ENCODE peak calls at places on chromosomes 13 and 19, in ten cellular contexts. T is dorsolateral prefrontal cortex, G is left ventricle myocardium inferior, X is adrenal gland, H is osteoblast, F is IMR-90, E is GM23338, S is thoracic aorta, N is GM12865, Z is heart right ventricle. V is an unnamed sample.

GRCh38 chr13:111213964-111214726 is 99.0 kb downstream of the ARHGEF7 start:
- DNase-seq in T (no peak), G (no peak), X (no peak), H (no peak), F (no peak), E (peak), S (no peak), N (no peak), Z (no peak), V (no peak)

GRCh38 chr19:47614559-47614958 is 5.6 kb downstream of the BICRA start:
- DNase-seq in T (no peak), G (no peak), X (no peak), H (peak), F (no peak), E (no peak), S (no peak), N (no peak), Z (no peak), V (no peak)

GRCh38 chr13:88153353-88153752 is 482.2 kb downstream of the SLITRK5 start:
- DNase-seq in T (no peak), G (no peak), X (no peak), H (no peak), F (no peak), E (no peak), S (no peak), N (no peak), Z (no peak), V (no peak)

GRCh38 chr19:1945899-1946298 is 4.9 kb downstream of the CSNK1G2 start:
- DNase-seq in T (no peak), G (no peak), X (peak), H (peak), F (no peak), E (peak), S (no peak), N (no peak), Z (no peak), V (peak)

GRCh38 chr19:1665565-1666047 is 13.2 kb upstream of the TCF3 start:
- DNase-seq in T (no peak), G (no peak), X (no peak), H (no peak), F (no peak), E (no peak), S (no peak), N (peak), Z (no peak), V (no peak)

GRCh38 chr13:32622827-32623226 is 36.6 kb downstream of the PDS5B start:
- DNase-seq in T (no peak), G (no peak), X (no peak), H (no peak), F (no peak), E (no peak), S (no peak), N (no peak), Z (no peak), V (no peak)

GRCh38 chr19:55369651-55370304 is 485 bp downstream of the IL11 start:
- DNase-seq in T (no peak), G (no peak), X (peak), H (peak), F (peak), E (peak), S (no peak), N (no peak), Z (no peak), V (peak)

GRCh38 chr19:41263042-41263849 is 926 bp upstream of the HNRNPUL1 start:
- DNase-seq in T (peak), G (peak), X (peak), H (peak), F (peak), E (peak), S (peak), N (peak), Z (peak), V (peak)

GRCh38 chr19:55348317-55349034 is 6.0 kb downstream of the COX6B2 start:
- DNase-seq in T (no peak), G (no peak), X (no peak), H (no peak), F (no peak), E (peak), S (no peak), N (no peak), Z (no peak), V (no peak)

GRCh38 chr13:90238433-90238832 is 1109.1 kb upstream of the MIR17HG start:
- DNase-seq in T (no peak), G (no peak), X (no peak), H (no peak), F (no peak), E (peak), S (no peak), N (no peak), Z (no peak), V (peak)

GRCh38 chr13:97945342-97945741 is 8.1 kb upstream of the IPO5 start:
- DNase-seq in T (no peak), G (no peak), X (no peak), H (no peak), F (peak), E (no peak), S (no peak), N (no peak), Z (no peak), V (peak)

GRCh38 chr13:112857914-112858490 is 111.0 kb upstream of the MCF2L start:
- DNase-seq in T (no peak), G (no peak), X (no peak), H (peak), F (no peak), E (no peak), S (no peak), N (no peak), Z (no peak), V (no peak)

GRCh38 chr13:32535140-32535539 is 3.5 kb downstream of the N4BP2L2 start:
- DNase-seq in T (no peak), G (no peak), X (no peak), H (no peak), F (peak), E (no peak), S (no peak), N (no peak), Z (no peak), V (no peak)

DNA sequence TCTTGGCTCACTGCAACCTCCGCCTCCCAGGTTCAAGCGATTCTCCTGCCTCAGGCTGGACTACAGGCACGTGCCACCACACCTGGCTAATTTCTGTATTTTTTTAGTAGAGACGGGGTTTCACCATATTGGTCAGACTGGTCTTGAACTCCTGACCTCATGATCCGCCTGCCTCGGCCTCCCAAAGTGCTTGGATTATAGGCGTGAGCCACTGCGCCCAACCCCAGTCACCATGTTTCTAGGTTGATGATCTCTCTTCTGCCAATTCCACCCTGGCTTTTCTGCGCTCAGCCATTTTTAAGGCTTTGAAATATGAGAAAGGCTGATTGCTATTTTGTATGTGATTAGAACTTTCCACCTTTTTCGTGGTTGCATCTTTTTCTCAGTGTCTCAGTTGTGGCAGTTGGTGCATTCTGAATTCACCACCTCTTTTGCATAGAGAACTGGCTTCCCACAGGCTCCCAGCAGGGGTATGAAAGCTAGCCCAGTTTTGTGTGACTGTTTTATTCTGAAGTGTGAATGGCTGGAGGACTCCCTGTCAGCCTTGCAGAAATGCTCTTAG is 15.5 kb downstream of the CEACAM1 start:
- DNase-seq in T (no peak), G (no peak), X (no peak), H (no peak), F (no peak), E (no peak), S (no peak), N (peak), Z (no peak), V (peak)
- TF ChIP-seq CTCF in T (no peak), G (no peak), X (no peak), H (no peak), F (no peak), E (no peak), S (no peak), N (no peak), Z (no peak), V (no peak)

GRCh38 chr19:4316940-4317339 is 12.5 kb downstream of the FSD1 start:
- DNase-seq in T (no peak), G (no peak), X (no peak), H (peak), F (no peak), E (no peak), S (no peak), N (no peak), Z (no peak), V (peak)
- H3K4me3 ChIP-seq in T (no peak), G (no peak), X (no peak), H (no peak), F (no peak), E (no peak), S (no peak), N (no peak), Z (no peak), V (no peak)

GRCh38 chr19:33176670-33177416 is 17.3 kb upstream of the LRP3 start:
- DNase-seq in T (peak), G (peak), X (peak), H (peak), F (peak), E (peak), S (peak), N (peak), Z (peak), V (peak)
- TF ChIP-seq CTCF in T (no peak), G (peak), X (peak), H (no peak), F (no peak), E (no peak), S (peak), N (peak), Z (no peak), V (peak)

DNA sequence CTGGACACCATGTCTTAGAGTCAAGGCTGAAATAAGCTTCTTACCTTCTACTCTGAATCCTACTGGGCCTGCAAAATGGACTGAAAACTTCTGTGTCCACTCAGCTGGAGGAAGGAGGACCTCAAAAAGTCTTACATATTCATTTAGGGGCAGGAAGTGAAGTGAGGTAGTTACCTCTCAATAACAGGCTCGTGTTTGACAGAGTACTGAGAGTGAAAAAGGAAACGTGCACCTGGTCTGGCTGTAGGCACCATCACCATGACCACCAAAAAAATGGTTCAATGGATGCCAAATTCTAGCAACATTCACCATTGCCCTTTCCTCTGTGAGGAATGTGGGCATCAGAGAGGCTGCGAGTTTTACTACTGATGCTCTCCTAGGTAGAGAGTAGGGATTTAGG is 176.2 kb downstream of the RFC3 start:
- DNase-seq in T (no peak), G (no peak), X (no peak), H (no peak), F (no peak), E (no peak), S (no peak), N (peak), Z (no peak), V (no peak)
- H3K4me3 ChIP-seq in T (no peak), G (no peak), X (no peak), H (no peak), F (no peak), E (no peak), S (no peak), N (no peak), Z (no peak), V (no peak)

V was measured in choroid plexus epithelial cell.